ENCODE peak calls at places on chromosomes 12 and 14, in ten cellular contexts. P, W, Z, L, F, X, A, U, K and B are unnamed samples.

GRCh38 chr12:52082026-52082667 is 2.6 kb downstream of the SMIM41 start:
- DNase-seq in P (no peak), W (no peak), Z (no peak), L (peak), F (no peak), X (no peak), A (no peak), U (no peak), K (no peak), B (no peak)

GRCh38 chr12:123987022-123987421 is 14.0 kb downstream of the ZNF664 start:
- DNase-seq in P (no peak), W (no peak), Z (no peak), L (no peak), F (no peak), X (no peak), A (no peak), U (no peak), K (peak), B (no peak)

GRCh38 chr12:13278249-13278787 is 81.8 kb downstream of the EMP1 start:
- DNase-seq in P (peak), W (peak), Z (peak), L (peak), F (peak), X (peak), A (peak), U (peak), K (peak), B (no peak)

GRCh38 chr14:63881926-63882325 is 29.1 kb downstream of the SYNE2 start:
- DNase-seq in P (no peak), W (no peak), Z (no peak), L (no peak), F (no peak), X (no peak), A (no peak), U (no peak), K (no peak), B (no peak)

GRCh38 chr12:26691234-26691970 is 141.6 kb downstream of the ITPR2 start:
- DNase-seq in P (peak), W (peak), Z (no peak), L (peak), F (no peak), X (no peak), A (peak), U (no peak), K (no peak), B (peak)

GRCh38 chr12:29796823-29797263 is 13.1 kb upstream of the TMTC1 start:
- DNase-seq in P (no peak), W (peak), Z (no peak), L (no peak), F (no peak), X (no peak), A (no peak), U (no peak), K (no peak), B (no peak)

GRCh38 chr12:119512772-119513497 is 80.6 kb upstream of the TMEM233 start:
- DNase-seq in P (no peak), W (no peak), Z (no peak), L (no peak), F (no peak), X (no peak), A (no peak), U (no peak), K (no peak), B (no peak)

GRCh38 chr12:126617312-126617711 is 1552.1 kb downstream of the AACS start:
- DNase-seq in P (no peak), W (no peak), Z (no peak), L (no peak), F (no peak), X (no peak), A (peak), U (no peak), K (peak), B (no peak)

GRCh38 chr14:99260652-99261551 is 11.1 kb downstream of the BCL11B start:
- DNase-seq in P (no peak), W (no peak), Z (no peak), L (no peak), F (no peak), X (no peak), A (no peak), U (peak), K (no peak), B (no peak)

GRCh38 chr14:29028973-29029582 is 262.5 kb downstream of the FOXG1 start:
- DNase-seq in P (no peak), W (peak), Z (no peak), L (no peak), F (no peak), X (no peak), A (peak), U (no peak), K (no peak), B (no peak)

GRCh38 chr12:76033116-76034001 is 1.8 kb upstream of the PHLDA1 start:
- DNase-seq in P (no peak), W (peak), Z (no peak), L (no peak), F (no peak), X (no peak), A (no peak), U (no peak), K (peak), B (no peak)

GRCh38 chr14:37566811-37567371 is 28.2 kb downstream of the FOXA1 start:
- DNase-seq in P (no peak), W (peak), Z (no peak), L (no peak), F (no peak), X (no peak), A (no peak), U (no peak), K (no peak), B (no peak)

GRCh38 chr14:96275182-96276112 is 19.4 kb downstream of the BDKRB1 start:
- DNase-seq in P (peak), W (peak), Z (peak), L (peak), F (peak), X (peak), A (peak), U (peak), K (peak), B (peak)

GRCh38 chr12:124191024-124191359 is 103.9 kb upstream of the RFLNA start:
- DNase-seq in P (no peak), W (no peak), Z (no peak), L (peak), F (peak), X (no peak), A (peak), U (no peak), K (peak), B (no peak)

GRCh38 chr12:4526923-4527546 is 11.7 kb upstream of the RAD51AP1 start:
- DNase-seq in P (peak), W (peak), Z (no peak), L (no peak), F (peak), X (no peak), A (no peak), U (no peak), K (peak), B (peak)

GRCh38 chr12:69688496-69689427 is 10.3 kb downstream of the BEST3 start:
- DNase-seq in P (no peak), W (peak), Z (no peak), L (no peak), F (peak), X (no peak), A (peak), U (no peak), K (no peak), B (no peak)

GRCh38 chr12:62581288-62582064 is 114.8 kb downstream of the MON2 start:
- DNase-seq in P (peak), W (peak), Z (no peak), L (no peak), F (peak), X (no peak), A (peak), U (no peak), K (peak), B (peak)

GRCh38 chr12:78418919-78419318 is 445.7 kb upstream of the SYT1 start:
- DNase-seq in P (no peak), W (no peak), Z (no peak), L (no peak), F (peak), X (no peak), A (no peak), U (no peak), K (no peak), B (no peak)

GRCh38 chr12:46983959-46984833 is 95.2 kb upstream of the PCED1B start:
- DNase-seq in P (no peak), W (peak), Z (no peak), L (peak), F (peak), X (no peak), A (peak), U (peak), K (peak), B (peak)

GRCh38 chr12:93090768-93091172 is 161.7 kb upstream of the EEA1 start:
- DNase-seq in P (no peak), W (peak), Z (no peak), L (no peak), F (no peak), X (no peak), A (no peak), U (no peak), K (no peak), B (no peak)

GRCh38 chr12:101018540-101018939 is 191.5 kb downstream of the SLC5A8 start:
- DNase-seq in P (no peak), W (peak), Z (no peak), L (no peak), F (no peak), X (no peak), A (peak), U (no peak), K (no peak), B (no peak)

GRCh38 chr12:114700392-114701103 is 16.6 kb upstream of the TBX3 start:
- DNase-seq in P (no peak), W (peak), Z (no peak), L (no peak), F (no peak), X (no peak), A (no peak), U (no peak), K (no peak), B (no peak)

GRCh38 chr14:104385189-104386135 is 194.1 kb upstream of the C14orf180 start:
- DNase-seq in P (no peak), W (no peak), Z (no peak), L (no peak), F (no peak), X (no peak), A (no peak), U (no peak), K (no peak), B (no peak)

GRCh38 chr14:88233915-88234314 is 89.2 kb downstream of the KCNK10 start:
- DNase-seq in P (no peak), W (no peak), Z (no peak), L (no peak), F (no peak), X (no peak), A (peak), U (no peak), K (peak), B (no peak)

GRCh38 chr14:103740991-103741689 is 25.5 kb downstream of the ZFYVE21 start:
- DNase-seq in P (no peak), W (no peak), Z (no peak), L (no peak), F (no peak), X (no peak), A (no peak), U (no peak), K (no peak), B (no peak)

GRCh38 chr12:26551385-26551784 is 281.6 kb downstream of the ITPR2 start:
- DNase-seq in P (no peak), W (no peak), Z (no peak), L (no peak), F (no peak), X (no peak), A (no peak), U (no peak), K (no peak), B (no peak)

GRCh38 chr12:122022393-122023338 is 982 bp downstream of the BCL7A start:
- DNase-seq in P (no peak), W (peak), Z (no peak), L (no peak), F (no peak), X (no peak), A (no peak), U (peak), K (peak), B (no peak)

GRCh38 chr14:58362798-58363412 is 32.8 kb upstream of the TOMM20L start:
- DNase-seq in P (no peak), W (peak), Z (no peak), L (no peak), F (no peak), X (no peak), A (no peak), U (no peak), K (peak), B (peak)

GRCh38 chr12:126747530-126748149 is 1519.3 kb upstream of the TMEM132C start:
- DNase-seq in P (peak), W (peak), Z (peak), L (peak), F (no peak), X (peak), A (peak), U (no peak), K (peak), B (peak)

GRCh38 chr12:14514154-14514842 is 53.4 kb downstream of the PLBD1 start:
- DNase-seq in P (peak), W (peak), Z (no peak), L (no peak), F (peak), X (no peak), A (no peak), U (no peak), K (peak), B (peak)

GRCh38 chr14:52998376-52999010 is 47.6 kb upstream of the FERMT2 start:
- DNase-seq in P (no peak), W (peak), Z (no peak), L (no peak), F (peak), X (no peak), A (no peak), U (no peak), K (no peak), B (no peak)

GRCh38 chr12:14284189-14284722 is 81.2 kb upstream of the ATF7IP start:
- DNase-seq in P (no peak), W (no peak), Z (no peak), L (no peak), F (no peak), X (no peak), A (no peak), U (no peak), K (no peak), B (no peak)